ENCODE peak calls at places on chromosomes 13 and 19, in seven cellular contexts. I is K562, S is GM12878, P is H1, R is HCT116, G is HepG2, Z is SK-N-SH. T is an unnamed sample.

GRCh38 chr19:36139473-36140288 is at the start of gene CAPNS1:
- DNase-seq in I (peak), S (peak), P (peak), R (peak), G (peak), Z (peak), T (peak)

GRCh38 chr19:50718255-50719118 is 1.1 kb downstream of the SHANK1 start:
- DNase-seq in I (no peak), S (no peak), P (no peak), R (no peak), G (no peak), Z (peak), T (no peak)

GRCh38 chr19:50969413-50969760 is at the start of gene KLK6:
- DNase-seq in I (no peak), S (no peak), P (no peak), R (peak), G (peak), Z (no peak), T (no peak)

GRCh38 chr13:42277618-42278276 is 5.8 kb downstream of the AKAP11 start:
- DNase-seq in I (no peak), S (no peak), P (no peak), R (no peak), G (no peak), Z (no peak), T (no peak)

GRCh38 chr19:1862424-1863307 is 713 bp downstream of the KLF16 start:
- DNase-seq in I (peak), S (no peak), P (no peak), R (no peak), G (no peak), Z (peak), T (no peak)

GRCh38 chr13:112892759-112893569 is 76.0 kb upstream of the MCF2L start:
- DNase-seq in I (no peak), S (no peak), P (no peak), R (no peak), G (peak), Z (no peak), T (no peak)

GRCh38 chr19:27776020-27776419 is 1436.9 kb downstream of the UQCRFS1 start:
- DNase-seq in I (peak), S (no peak), P (no peak), R (no peak), G (no peak), Z (no peak), T (no peak)

GRCh38 chr13:111528513-111528912 is 208.1 kb downstream of the TEX29 start:
- DNase-seq in I (no peak), S (no peak), P (no peak), R (no peak), G (no peak), Z (no peak), T (no peak)

GRCh38 chr19:19006213-19006612 is 27.1 kb downstream of the SUGP2 start:
- DNase-seq in I (no peak), S (no peak), P (no peak), R (no peak), G (no peak), Z (no peak), T (no peak)

GRCh38 chr19:6963937-6964336 is 57.3 kb downstream of the MBD3L2B start:
- DNase-seq in I (peak), S (no peak), P (no peak), R (peak), G (no peak), Z (no peak), T (peak)

GRCh38 chr13:104001766-104002165 is 935.5 kb upstream of the SLC10A2 start:
- DNase-seq in I (no peak), S (no peak), P (no peak), R (no peak), G (no peak), Z (no peak), T (no peak)

GRCh38 chr19:50546527-50547221 is 21.6 kb downstream of the LRRC4B start:
- DNase-seq in I (no peak), S (no peak), P (no peak), R (no peak), G (no peak), Z (no peak), T (no peak)

GRCh38 chr19:46192990-46193650 is 36.4 kb upstream of the IGFL1 start:
- DNase-seq in I (peak), S (no peak), P (no peak), R (no peak), G (peak), Z (no peak), T (peak)

GRCh38 chr13:20270163-20270865 is 38.2 kb upstream of the GJB6 start:
- DNase-seq in I (no peak), S (no peak), P (no peak), R (no peak), G (no peak), Z (no peak), T (peak)

GRCh38 chr13:42401376-42401775 is 129.4 kb downstream of the AKAP11 start:
- DNase-seq in I (no peak), S (no peak), P (no peak), R (no peak), G (no peak), Z (no peak), T (no peak)

GRCh38 chr19:50434525-50434924 is 1.8 kb downstream of the MYBPC2 start:
- DNase-seq in I (peak), S (no peak), P (no peak), R (no peak), G (no peak), Z (peak), T (no peak)

GRCh38 chr13:86383561-86383960 is 584.3 kb upstream of the SLITRK6 start:
- DNase-seq in I (no peak), S (no peak), P (no peak), R (no peak), G (no peak), Z (no peak), T (no peak)

GRCh38 chr13:46296920-46297319 is 85.2 kb downstream of the LRRC63 start:
- DNase-seq in I (no peak), S (no peak), P (no peak), R (peak), G (no peak), Z (no peak), T (no peak)

GRCh38 chr13:113846639-113847318 is 17.1 kb downstream of the GAS6 start:
- DNase-seq in I (no peak), S (no peak), P (no peak), R (no peak), G (no peak), Z (no peak), T (no peak)

GRCh38 chr13:49113526-49114286 is 106.4 kb upstream of the MLNR start:
- DNase-seq in I (no peak), S (no peak), P (no peak), R (no peak), G (peak), Z (no peak), T (no peak)

GRCh38 chr13:21402586-21403307 is 56.4 kb downstream of the ZDHHC20 start:
- DNase-seq in I (no peak), S (no peak), P (no peak), R (peak), G (peak), Z (no peak), T (no peak)

GRCh38 chr13:41622545-41623429 is 165.4 kb downstream of the RGCC start:
- DNase-seq in I (no peak), S (no peak), P (no peak), R (no peak), G (no peak), Z (no peak), T (no peak)

GRCh38 chr19:2261438-2262172 is 5.4 kb upstream of the JSRP1 start:
- DNase-seq in I (peak), S (no peak), P (no peak), R (peak), G (no peak), Z (peak), T (no peak)

GRCh38 chr19:56111601-56112312 is 9.3 kb downstream of the ZNF787 start:
- DNase-seq in I (no peak), S (no peak), P (no peak), R (no peak), G (peak), Z (peak), T (no peak)

GRCh38 chr13:104968876-104969275 is 1566.6 kb downstream of the EFNB2 start:
- DNase-seq in I (no peak), S (no peak), P (no peak), R (no peak), G (no peak), Z (no peak), T (no peak)

GRCh38 chr13:32164622-32165268 is 133.2 kb downstream of the FRY start:
- DNase-seq in I (peak), S (peak), P (peak), R (peak), G (peak), Z (peak), T (peak)
- TF ChIP-seq JUND in I (no peak), S (no peak), P (no peak), R (no peak), G (no peak), Z (no peak), T (no peak)

GRCh38 chr19:4522291-4523002 is 4.2 kb upstream of the PLIN4 start:
- DNase-seq in I (no peak), S (no peak), P (no peak), R (no peak), G (no peak), Z (no peak), T (no peak)

GRCh38 chr19:4525563-4526002 is 7.3 kb upstream of the PLIN4 start:
- DNase-seq in I (no peak), S (no peak), P (no peak), R (no peak), G (no peak), Z (no peak), T (no peak)

GRCh38 chr19:4524808-4525562 is 6.7 kb upstream of the PLIN4 start:
- DNase-seq in I (peak), S (no peak), P (no peak), R (peak), G (no peak), Z (peak), T (peak)

GRCh38 chr19:4521888-4522242 is 3.6 kb upstream of the PLIN4 start:
- DNase-seq in I (no peak), S (no peak), P (no peak), R (no peak), G (no peak), Z (no peak), T (no peak)

DNA sequence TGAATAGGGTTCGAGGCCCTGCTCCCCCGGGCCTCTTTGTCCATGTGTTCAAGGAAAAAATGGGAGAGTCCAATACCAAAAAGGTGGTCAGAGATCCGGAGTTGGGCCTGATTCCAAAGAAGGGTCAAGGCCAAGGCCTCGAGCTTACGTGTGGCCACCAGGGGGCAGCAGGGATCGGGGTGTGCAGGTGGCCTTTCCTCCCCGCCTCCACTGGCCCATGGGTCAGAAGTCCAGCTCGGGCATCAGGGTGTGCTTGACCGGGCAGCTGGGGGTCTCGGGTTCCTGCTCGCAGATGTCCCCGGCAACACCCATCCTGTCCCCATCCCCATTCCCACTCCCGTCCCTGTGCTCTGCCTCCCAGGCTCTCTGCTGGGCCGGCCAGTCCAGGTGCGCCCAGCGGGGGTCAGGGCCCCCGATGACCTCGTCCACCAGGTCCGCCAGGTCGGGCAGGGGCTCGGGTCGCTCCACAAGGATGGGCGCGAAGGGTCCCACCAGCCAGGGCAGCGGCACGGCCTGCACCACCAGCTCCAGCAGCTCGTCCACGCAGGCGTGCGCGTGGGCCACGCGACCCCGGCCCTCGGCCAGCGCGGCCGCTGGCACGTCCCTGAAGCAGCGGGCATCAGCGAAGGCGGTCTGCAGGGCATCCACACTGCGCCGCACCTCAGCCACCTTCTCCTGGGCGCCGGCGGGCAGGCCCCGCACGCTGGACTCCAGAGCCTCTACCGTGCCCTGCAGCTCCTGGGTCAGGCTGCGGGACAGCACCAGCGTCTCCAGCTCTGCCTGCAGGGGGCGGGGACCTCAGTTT is 5.2 kb upstream of the PLIN4 start:
- DNase-seq in I (peak), S (no peak), P (no peak), R (peak), G (peak), Z (peak), T (peak)
- TF ChIP-seq JUND in I (peak), S (no peak), P (no peak), R (no peak), G (no peak), Z (no peak), T (no peak)

GRCh38 chr19:31943778-31944177 is 401.6 kb upstream of the ZNF507 start:
- DNase-seq in I (no peak), S (no peak), P (no peak), R (no peak), G (no peak), Z (no peak), T (no peak)

GRCh38 chr19:31943305-31943704 is 402.1 kb upstream of the ZNF507 start:
- DNase-seq in I (no peak), S (no peak), P (no peak), R (no peak), G (no peak), Z (peak), T (no peak)

GRCh38 chr19:31944286-31944685 is 401.1 kb upstream of the ZNF507 start:
- DNase-seq in I (no peak), S (no peak), P (no peak), R (no peak), G (no peak), Z (no peak), T (no peak)

GRCh38 chr19:31937983-31938382 is 407.4 kb upstream of the ZNF507 start:
- DNase-seq in I (no peak), S (no peak), P (no peak), R (no peak), G (no peak), Z (no peak), T (no peak)

DNA sequence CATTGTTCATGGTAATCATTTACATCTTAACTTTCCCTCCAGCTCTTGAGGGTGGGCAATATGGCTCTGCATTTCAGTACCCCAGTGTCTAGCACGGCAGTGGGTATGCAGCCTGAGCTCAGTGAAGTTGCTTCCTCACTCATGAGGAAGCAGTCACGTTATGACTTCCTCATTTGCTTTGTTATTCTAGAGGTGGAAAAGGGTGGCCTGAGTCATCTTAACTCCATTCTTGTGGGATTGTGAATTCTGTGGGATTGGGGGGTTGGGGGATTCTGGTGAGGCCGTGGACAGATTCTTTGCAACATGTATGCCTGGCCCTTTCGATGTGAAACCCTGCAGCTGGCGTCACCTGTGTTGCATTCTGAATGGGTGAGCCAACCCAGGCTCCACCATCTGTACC is 406.7 kb upstream of the ZNF507 start:
- DNase-seq in I (no peak), S (no peak), P (no peak), R (no peak), G (no peak), Z (no peak), T (no peak)
- TF ChIP-seq JUND in I (no peak), S (no peak), P (no peak), R (no peak), G (no peak), Z (no peak), T (no peak)

DNA sequence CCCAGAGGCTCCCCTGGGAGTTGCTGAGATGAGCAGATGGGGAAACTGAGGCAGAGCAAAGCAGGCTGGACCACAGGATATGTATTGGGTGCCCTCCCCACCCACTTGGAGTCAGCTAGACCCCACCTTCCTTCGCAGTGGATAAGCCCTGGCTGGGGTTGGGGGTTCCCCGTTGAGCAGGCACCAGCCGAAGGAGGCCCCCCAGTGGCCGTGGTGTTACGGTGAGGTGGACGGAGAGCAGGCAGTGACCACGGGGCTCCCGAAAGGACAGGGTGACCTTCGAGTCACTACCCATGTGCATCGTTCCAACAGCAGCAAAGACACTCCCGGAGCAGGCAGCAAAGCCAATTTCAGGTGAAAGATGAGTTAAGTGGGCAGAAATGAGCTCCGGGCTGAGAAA is 62.4 kb upstream of the ADGRE5 start:
- DNase-seq in I (peak), S (no peak), P (no peak), R (no peak), G (no peak), Z (peak), T (no peak)
- TF ChIP-seq JUND in I (no peak), S (no peak), P (no peak), R (no peak), G (no peak), Z (no peak), T (no peak)

DNA sequence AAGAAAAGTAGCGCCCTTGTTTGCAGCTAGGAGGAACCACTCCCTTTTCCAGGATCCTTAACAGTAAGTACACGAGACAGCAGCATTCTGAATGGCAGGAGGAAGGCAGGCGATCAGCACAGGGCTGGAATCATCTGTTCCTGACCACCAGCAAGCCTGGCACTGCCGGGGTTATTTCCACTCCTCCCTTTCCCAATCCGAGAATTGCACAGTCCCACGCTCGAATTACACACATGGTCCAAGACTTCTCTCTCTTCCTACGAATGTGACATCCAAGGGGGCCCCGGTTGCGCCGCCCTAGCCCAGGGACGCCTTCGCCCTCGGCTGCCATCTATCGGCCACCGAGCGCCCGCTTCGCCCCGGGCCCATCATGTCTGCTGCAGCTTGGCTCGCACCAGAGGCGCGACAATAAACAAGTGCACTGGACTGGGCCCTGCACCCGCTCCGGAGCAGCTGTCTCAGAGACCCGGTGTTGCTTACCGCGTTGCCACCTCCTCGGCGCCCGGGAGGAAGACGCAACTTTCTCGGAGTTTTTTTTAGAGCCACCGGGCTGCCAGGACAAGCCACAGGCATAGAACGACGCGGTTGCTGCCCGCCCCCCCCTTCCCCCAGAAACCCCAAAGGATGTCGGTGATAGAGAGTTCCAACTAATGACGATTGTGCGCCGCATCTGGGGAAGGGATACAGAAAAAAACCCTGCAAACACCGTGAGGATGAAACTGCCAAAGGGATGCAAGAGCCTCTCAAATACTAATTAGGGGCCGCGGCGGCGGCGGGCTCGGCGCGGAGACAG is at the start of gene SLITRK5:
- DNase-seq in I (peak), S (no peak), P (no peak), R (no peak), G (peak), Z (peak), T (peak)
- TF ChIP-seq JUND in I (no peak), S (no peak), P (no peak), R (no peak), G (no peak), Z (no peak), T (no peak)

DNA sequence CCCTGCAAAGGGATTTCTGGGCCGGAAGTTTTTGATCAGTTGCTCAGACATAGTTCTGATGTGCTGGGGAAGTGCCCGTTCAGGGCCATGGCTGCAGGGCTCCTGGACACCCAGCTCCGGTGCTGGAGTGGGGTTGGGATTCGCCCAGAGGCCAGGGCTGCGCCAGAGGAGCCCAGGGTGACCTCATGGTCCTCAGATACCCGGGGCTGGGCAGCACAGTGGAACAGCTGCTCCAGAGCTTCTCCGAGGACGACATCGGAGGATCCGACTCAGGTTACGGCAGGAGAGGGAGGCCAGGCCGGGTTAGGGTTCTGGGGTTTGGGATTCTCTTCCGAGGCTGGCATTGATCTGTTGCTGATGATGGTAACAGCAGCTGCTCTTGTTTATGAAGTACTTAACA is 20.9 kb downstream of the CARM1 start:
- DNase-seq in I (no peak), S (no peak), P (no peak), R (no peak), G (no peak), Z (no peak), T (no peak)
- TF ChIP-seq JUND in I (no peak), S (no peak), P (no peak), R (no peak), G (no peak), Z (no peak), T (no peak)

GRCh38 chr13:27979001-27979643 is 9.4 kb downstream of the URAD start:
- DNase-seq in I (no peak), S (no peak), P (no peak), R (no peak), G (no peak), Z (no peak), T (no peak)
- TF ChIP-seq JUND in I (no peak), S (no peak), P (no peak), R (no peak), G (no peak), Z (no peak), T (no peak)

DNA sequence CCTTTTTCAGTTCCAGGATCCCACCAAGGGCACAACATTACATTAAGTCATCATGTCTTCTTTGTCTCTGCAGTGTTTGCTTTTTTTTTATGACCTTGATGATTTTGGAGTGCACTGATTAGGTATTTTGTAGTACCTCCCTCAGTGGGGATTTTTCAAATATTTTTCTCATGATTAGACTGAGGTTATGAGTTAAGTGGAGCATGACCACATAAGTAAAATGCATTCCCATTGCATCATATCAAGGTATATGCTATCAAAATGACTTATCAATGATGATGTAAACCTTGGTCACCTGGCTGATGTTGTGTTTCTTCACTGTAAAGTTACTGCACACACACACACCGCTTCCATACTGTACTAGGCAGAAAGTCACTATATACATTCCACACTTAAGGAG is 96.7 kb upstream of the TRPC4 start:
- DNase-seq in I (no peak), S (no peak), P (no peak), R (no peak), G (no peak), Z (no peak), T (no peak)
- TF ChIP-seq JUND in I (no peak), S (no peak), P (no peak), R (no peak), G (no peak), Z (no peak), T (no peak)